ENCODE peak calls at places on chromosomes 4 and X, in five cellular contexts. U is ovary, H is GM12878, Z is stomach, G is A549. X is an unnamed sample.

GRCh38 chr4:100060765-100061416 is 110.8 kb upstream of the H2AZ1 start:
- DNase-seq in U (no peak), H (no peak), Z (no peak), G (no peak), X (no peak)

GRCh38 chrX:12988797-12989196 is 13.9 kb downstream of the TMSB4X start:
- DNase-seq in U (no peak), H (no peak), Z (peak), G (peak), X (no peak)

GRCh38 chr4:146099585-146099984 is 75.9 kb upstream of the LSM6 start:
- DNase-seq in U (no peak), H (no peak), Z (no peak), G (no peak), X (no peak)

GRCh38 chr4:81521708-81522107 is 50.0 kb upstream of the RASGEF1B start:
- DNase-seq in U (no peak), H (no peak), Z (no peak), G (no peak), X (no peak)

GRCh38 chr4:92455956-92456355 is 152.2 kb downstream of the GRID2 start:
- DNase-seq in U (no peak), H (no peak), Z (no peak), G (no peak), X (no peak)

GRCh38 chr4:175273995-175274753 is 356.0 kb downstream of the ADAM29 start:
- DNase-seq in U (no peak), H (no peak), Z (no peak), G (no peak), X (no peak)

GRCh38 chr4:7557447-7557846 is 122.7 kb upstream of the PSAPL1 start:
- DNase-seq in U (no peak), H (no peak), Z (no peak), G (peak), X (no peak)

GRCh38 chr4:2141762-2142520 is 82.8 kb downstream of the NAT8L start:
- DNase-seq in U (no peak), H (no peak), Z (no peak), G (no peak), X (peak)

GRCh38 chrX:29397506-29397905 is 810.3 kb downstream of the IL1RAPL1 start:
- DNase-seq in U (no peak), H (no peak), Z (no peak), G (no peak), X (no peak)

GRCh38 chr4:83028976-83029375 is 6.0 kb upstream of the COPS4 start:
- DNase-seq in U (no peak), H (no peak), Z (no peak), G (no peak), X (no peak)

GRCh38 chrX:138945219-138945618 is 233.7 kb upstream of the FGF13 start:
- DNase-seq in U (no peak), H (no peak), Z (no peak), G (no peak), X (no peak)

GRCh38 chr4:81601270-81601694 is 129.6 kb upstream of the RASGEF1B start:
- DNase-seq in U (no peak), H (no peak), Z (no peak), G (no peak), X (no peak)

GRCh38 chr4:52566136-52567031 is 92.7 kb downstream of the USP46 start:
- DNase-seq in U (no peak), H (no peak), Z (no peak), G (no peak), X (no peak)

GRCh38 chr4:120801171-120801758 is 121.3 kb downstream of the PRDM5 start:
- DNase-seq in U (no peak), H (no peak), Z (no peak), G (no peak), X (no peak)

GRCh38 chr4:15402146-15402545 is 25.7 kb upstream of the C1QTNF7 start:
- DNase-seq in U (no peak), H (no peak), Z (no peak), G (no peak), X (no peak)
- TF ChIP-seq CTCF in U (no peak), H (no peak), Z (no peak), G (no peak), X (no peak)

DNA sequence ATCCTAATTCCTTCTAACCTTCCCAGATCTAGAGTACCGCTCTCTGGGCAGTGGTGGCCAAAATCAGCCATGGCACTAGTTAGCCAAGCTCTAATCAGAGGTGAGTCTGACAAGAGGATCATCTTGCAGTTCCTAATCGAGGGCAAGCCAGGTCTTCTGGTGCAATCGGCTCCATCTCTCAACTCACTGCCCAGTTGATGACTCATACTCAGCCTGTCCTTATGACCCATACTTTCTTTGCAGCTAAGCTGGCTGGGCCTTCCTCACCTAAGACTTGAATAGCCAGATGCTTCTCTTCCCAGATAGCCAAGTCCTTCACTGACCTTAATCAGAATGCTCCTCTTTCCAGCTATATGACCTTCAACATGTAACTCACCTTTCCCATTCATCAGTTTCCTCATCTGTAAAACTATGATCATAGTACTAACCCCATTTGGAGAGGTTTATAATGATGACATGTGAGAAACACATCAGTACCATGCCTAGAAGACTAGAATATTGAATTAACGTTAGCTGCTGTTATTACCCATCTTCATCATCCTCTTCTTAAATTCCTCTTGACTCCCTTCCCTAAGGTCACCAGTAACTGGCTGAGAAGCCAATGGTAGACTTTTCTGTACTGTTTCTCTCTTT is 57.1 kb downstream of the RELL1 start:
- DNase-seq in U (no peak), H (no peak), Z (peak), G (peak), X (peak)
- TF ChIP-seq EP300 in U (no peak), H (no peak), Z (no peak), G (no peak), X (no peak)

GRCh38 chr4:151175754-151176153 is 76.3 kb downstream of the RPS3A start:
- DNase-seq in U (no peak), H (no peak), Z (no peak), G (no peak), X (no peak)

GRCh38 chr4:151176711-151177110 is 77.3 kb downstream of the RPS3A start:
- DNase-seq in U (no peak), H (no peak), Z (no peak), G (no peak), X (no peak)

GRCh38 chr4:151173751-151174325 is 74.4 kb downstream of the RPS3A start:
- DNase-seq in U (peak), H (no peak), Z (no peak), G (no peak), X (no peak)

GRCh38 chr4:151174784-151175183 is 75.4 kb downstream of the RPS3A start:
- DNase-seq in U (no peak), H (no peak), Z (no peak), G (no peak), X (no peak)

DNA sequence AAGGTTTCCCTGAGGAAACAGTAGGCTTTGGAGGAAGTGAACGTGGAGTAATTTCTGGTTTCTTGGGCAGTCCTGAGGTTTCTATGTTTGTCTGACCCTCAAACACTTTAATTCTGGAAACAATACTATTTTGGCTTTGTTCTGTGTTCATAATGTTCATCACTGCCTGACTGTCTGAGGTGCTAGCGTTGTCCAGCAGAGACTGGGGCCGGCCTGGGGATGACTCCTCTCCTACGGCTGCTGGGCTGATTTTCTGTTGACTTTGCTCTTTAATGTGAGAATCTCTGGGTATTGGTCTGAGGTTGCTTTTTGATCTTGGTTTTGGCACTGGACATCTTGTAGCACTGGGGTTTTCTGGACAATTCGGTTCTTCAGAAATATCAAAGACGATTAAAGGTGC is 75.8 kb downstream of the RPS3A start:
- DNase-seq in U (no peak), H (no peak), Z (no peak), G (no peak), X (no peak)
- H3K27ac ChIP-seq in U (peak), H (no peak), Z (peak), G (no peak), X (peak)

GRCh38 chr4:5708829-5709680 is 696 bp upstream of the EVC2 start:
- DNase-seq in U (no peak), H (no peak), Z (no peak), G (no peak), X (no peak)
- TF ChIP-seq CTCF in U (no peak), H (no peak), Z (no peak), G (no peak), X (no peak)

GRCh38 chrX:153603131-153603656 is 4.3 kb upstream of the CCNQ start:
- DNase-seq in U (no peak), H (no peak), Z (no peak), G (no peak), X (no peak)
- TF ChIP-seq EP300 in U (no peak), H (no peak), Z (no peak), G (no peak), X (no peak)

GRCh38 chr4:168515222-168516011 is 18.6 kb downstream of the PALLD start:
- DNase-seq in U (no peak), H (no peak), Z (peak), G (no peak), X (no peak)

GRCh38 chr4:168521736-168522135 is 24.9 kb downstream of the PALLD start:
- DNase-seq in U (no peak), H (no peak), Z (no peak), G (no peak), X (no peak)

GRCh38 chr4:168519576-168519975 is 22.7 kb downstream of the PALLD start:
- DNase-seq in U (no peak), H (no peak), Z (no peak), G (no peak), X (no peak)

GRCh38 chr4:168514249-168514852 is 17.5 kb downstream of the PALLD start:
- DNase-seq in U (no peak), H (no peak), Z (no peak), G (no peak), X (no peak)

GRCh38 chr4:168516841-168517240 is 20.0 kb downstream of the PALLD start:
- DNase-seq in U (no peak), H (no peak), Z (no peak), G (no peak), X (no peak)
- H3K27ac ChIP-seq in U (no peak), H (no peak), Z (no peak), G (no peak), X (no peak)

DNA sequence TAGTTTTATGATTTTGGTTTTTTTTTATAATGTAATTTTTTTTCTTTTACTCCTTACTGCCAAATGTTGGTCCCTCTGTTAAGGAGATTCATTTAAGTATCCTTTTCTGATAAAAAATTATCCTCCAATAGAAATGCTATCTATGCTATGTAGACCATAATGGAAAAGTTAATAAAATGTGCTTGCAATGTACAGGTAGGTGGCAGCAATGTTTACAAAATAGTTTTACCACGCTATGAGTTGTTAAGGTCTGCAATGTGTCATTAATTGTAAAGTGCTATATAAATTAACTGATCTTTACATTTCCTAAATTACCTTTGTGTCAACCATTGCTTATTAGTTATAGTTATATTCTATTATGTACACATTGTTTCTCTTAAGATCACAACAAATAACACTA is 3.8 kb upstream of the CENPC start:
- DNase-seq in U (no peak), H (no peak), Z (no peak), G (peak), X (no peak)
- TF ChIP-seq CTCF in U (no peak), H (peak), Z (no peak), G (peak), X (no peak)

DNA sequence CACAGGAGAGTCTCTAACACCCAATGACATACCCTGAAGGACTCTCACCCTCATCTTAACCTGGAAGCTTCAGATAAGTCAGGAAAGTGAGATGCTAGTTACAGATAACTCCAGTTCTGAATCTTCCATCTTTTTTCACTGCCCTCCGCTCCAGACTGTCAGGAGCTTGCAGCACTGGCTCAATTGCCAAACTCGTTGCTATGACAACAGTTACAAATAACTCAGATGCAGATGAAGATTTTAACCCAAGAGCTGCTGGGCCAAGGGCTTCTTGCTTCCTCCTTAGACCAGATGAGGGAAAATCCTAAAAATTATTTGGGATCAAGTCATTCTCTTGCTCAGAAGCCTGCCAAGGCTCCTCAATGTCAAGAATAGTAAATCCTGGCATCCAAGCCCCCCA is 109.1 kb upstream of the HUWE1 start:
- DNase-seq in U (no peak), H (no peak), Z (no peak), G (peak), X (no peak)
- TF ChIP-seq EP300 in U (no peak), H (no peak), Z (no peak), G (no peak), X (no peak)

DNA sequence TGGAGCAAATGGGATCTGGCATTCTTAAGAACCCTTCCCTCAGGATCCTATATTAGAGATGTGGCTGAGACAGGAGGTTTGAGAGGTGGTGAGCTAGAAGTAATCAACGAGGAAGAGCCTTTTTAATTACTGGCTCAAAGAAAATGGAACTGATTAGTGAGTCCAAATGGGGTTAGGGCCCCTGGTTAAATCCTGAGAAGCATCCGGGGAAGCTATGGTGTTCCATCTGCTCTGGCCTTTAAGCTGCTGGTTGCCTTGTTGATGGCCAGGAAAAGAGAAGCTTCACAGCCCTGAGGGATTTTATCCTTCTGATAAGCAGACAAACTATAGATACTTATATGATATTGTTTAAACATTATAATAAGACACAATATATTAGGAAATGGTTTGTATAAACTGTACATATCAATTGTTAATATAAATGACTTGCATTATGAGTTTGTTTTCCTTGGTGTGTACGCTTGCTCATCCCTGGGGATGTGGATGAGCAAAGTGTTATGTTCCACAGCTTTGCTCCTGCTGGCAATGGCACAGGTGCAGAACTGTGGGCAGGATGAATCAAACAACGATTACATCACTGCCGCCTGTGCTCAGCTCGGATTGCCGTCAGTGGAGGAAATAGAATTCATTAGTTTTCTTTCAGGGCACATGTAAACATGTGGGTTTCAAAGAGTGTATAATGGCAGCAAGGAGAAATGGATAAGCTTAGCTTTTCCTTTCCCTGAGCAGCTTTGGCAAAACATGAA is 328.6 kb upstream of the ARX start:
- DNase-seq in U (no peak), H (no peak), Z (no peak), G (no peak), X (no peak)
- H3K27ac ChIP-seq in U (no peak), H (no peak), Z (no peak), G (no peak), X (no peak)